ENCODE peak calls at places on chromosomes 7 and 10, in six cellular contexts. J is fibroblast of pulmonary artery, I is stomach, D is RCC 7860, M is PC-3, C is NAMALWA. R is an unnamed sample.

GRCh38 chr10:100009283-100009792 is 409 bp downstream of the DNMBP start:
- DNase-seq in J (peak; percentile 40), I (peak; percentile 61), D (no peak), M (no peak), C (peak; percentile 71), R (no peak)

GRCh38 chr7:73822319-73823173 is 8.2 kb upstream of the CLDN4 start:
- DNase-seq in J (peak; percentile 66), I (no peak), D (peak; percentile 100), M (peak; percentile 99), C (no peak), R (no peak)

GRCh38 chr10:28661035-28661434 is 16.3 kb upstream of the BAMBI start:
- DNase-seq in J (peak; percentile 75), I (no peak), D (peak; percentile 54), M (peak; percentile 51), C (no peak), R (no peak)

GRCh38 chr7:38541440-38541839 is 89.7 kb downstream of the AMPH start:
- DNase-seq in J (no peak), I (no peak), D (no peak), M (no peak), C (no peak), R (no peak)

GRCh38 chr7:44463169-44463808 is 27.2 kb downstream of the NUDCD3 start:
- DNase-seq in J (peak; percentile 41), I (no peak), D (no peak), M (peak; percentile 22), C (peak; percentile 67), R (peak; percentile 33)

GRCh38 chr7:20220824-20221547 is 3.8 kb upstream of the MACC1 start:
- DNase-seq in J (peak; percentile 95), I (no peak), D (peak; percentile 93), M (peak; percentile 92), C (peak; percentile 37), R (peak; percentile 80)

GRCh38 chr7:101507327-101507726 is 121.8 kb downstream of the MYL10 start:
- DNase-seq in J (no peak), I (no peak), D (no peak), M (no peak), C (no peak), R (no peak)

GRCh38 chr10:31090894-31091607 is 59.4 kb upstream of the ZNF438 start:
- DNase-seq in J (peak; percentile 79), I (no peak), D (peak; percentile 69), M (no peak), C (no peak), R (peak; percentile 95)

GRCh38 chr10:33001908-33002492 is 44.0 kb upstream of the ITGB1 start:
- DNase-seq in J (peak; percentile 35), I (no peak), D (no peak), M (peak; percentile 30), C (no peak), R (no peak)

GRCh38 chr7:140292438-140292837 is 105.9 kb downstream of the SLC37A3 start:
- DNase-seq in J (no peak), I (no peak), D (no peak), M (no peak), C (no peak), R (no peak)

R was measured in GM12865.